ENCODE peak calls at places on chromosomes 6 and 20, in five cellular contexts. A, W, D, E and U are unnamed samples.

GRCh38 chr6:137013738-137014602 is 30.8 kb downstream of the IL20RA start:
- DNase-seq in W (peak), E (no peak), D (no peak), A (peak), U (no peak)

GRCh38 chr6:132937466-132937906 is 123.1 kb downstream of the RPS12 start:
- DNase-seq in E (no peak), W (peak), A (peak), D (no peak), U (peak)

GRCh38 chr6:168576388-168576787 is 135.4 kb downstream of the SMOC2 start:
- DNase-seq in A (no peak), D (no peak), W (no peak), E (no peak), U (no peak)

GRCh38 chr6:33980176-33980805 is 165.6 kb downstream of the GRM4 start:
- DNase-seq in D (peak), E (no peak), A (no peak), W (no peak), U (no peak)

GRCh38 chr20:40265872-40266533 is 423.0 kb downstream of the MAFB start:
- DNase-seq in A (no peak), W (peak), E (no peak), D (no peak), U (no peak)

GRCh38 chr20:61442075-61442670 is 190.1 kb downstream of the CDH4 start:
- DNase-seq in A (no peak), D (no peak), E (no peak), W (peak), U (no peak)

GRCh38 chr6:154751020-154751800 is 18.0 kb downstream of the SCAF8 start:
- DNase-seq in D (no peak), A (no peak), W (no peak), E (no peak), U (no peak)

GRCh38 chr6:593139-593906 is 63.6 kb downstream of the HUS1B start:
- DNase-seq in A (peak), D (peak), E (peak), W (peak), U (no peak)

GRCh38 chr20:58571942-58572666 is 56.9 kb upstream of the APCDD1L start:
- DNase-seq in E (no peak), W (no peak), D (no peak), A (no peak), U (no peak)

GRCh38 chr20:48725589-48725991 is 102.2 kb downstream of the PREX1 start:
- DNase-seq in A (no peak), E (no peak), W (no peak), D (no peak), U (peak)

GRCh38 chr6:7671581-7671980 is 54.3 kb upstream of the BMP6 start:
- DNase-seq in A (no peak), D (no peak), E (no peak), W (peak), U (no peak)

GRCh38 chr6:149983145-149983544 is 19.4 kb downstream of the ULBP1 start:
- DNase-seq in A (peak), W (no peak), E (no peak), D (no peak), U (no peak)

GRCh38 chr6:101080597-101080996 is 199.5 kb upstream of the ASCC3 start:
- DNase-seq in E (no peak), W (peak), A (no peak), D (no peak), U (no peak)

GRCh38 chr6:70706491-70707123 is 38.9 kb downstream of the SMAP1 start:
- DNase-seq in E (no peak), A (peak), D (no peak), W (peak), U (no peak)

GRCh38 chr6:30684386-30685156 is 1.9 kb downstream of the PPP1R18 start:
- DNase-seq in E (peak), W (peak), A (no peak), D (peak), U (no peak)

GRCh38 chr6:16684896-16685554 is 76.2 kb downstream of the ATXN1 start:
- DNase-seq in W (peak), D (no peak), A (no peak), E (peak), U (no peak)

GRCh38 chr6:147390909-147391536 is 117.5 kb upstream of the SAMD5 start:
- DNase-seq in D (no peak), W (peak), A (peak), E (no peak), U (no peak)

GRCh38 chr20:23568320-23569011 is at the start of gene CST9L:
- DNase-seq in E (no peak), W (no peak), A (no peak), D (no peak), U (no peak)

GRCh38 chr6:137399949-137400443 is 94.2 kb downstream of the OLIG3 start:
- DNase-seq in A (peak), D (no peak), E (no peak), W (no peak), U (no peak)

GRCh38 chr6:155303361-155303870 is 10.9 kb downstream of the TFB1M start:
- DNase-seq in W (no peak), A (no peak), D (no peak), E (no peak), U (no peak)